ENCODE peak calls at places on chromosomes 13 and 19, in six cellular contexts. One of them, this sample, is unnamed.

GRCh38 chr13:107721436-107721835 is 493.9 kb downstream of the LIG4 start:
- DNase-seq in B cell: no peak
- DNase-seq in nephron progenitor cell: no peak
- DNase-seq in dorsolateral prefrontal cortex: no peak
- DNase-seq in tibial nerve: no peak
- DNase-seq in PC-3: no peak
- DNase-seq in this sample: no peak

GRCh38 chr13:66565261-66565660 is 664.9 kb downstream of the PCDH9 start:
- DNase-seq in B cell: no peak
- DNase-seq in nephron progenitor cell: no peak
- DNase-seq in dorsolateral prefrontal cortex: no peak
- DNase-seq in tibial nerve: no peak
- DNase-seq in PC-3: no peak
- DNase-seq in this sample: no peak

GRCh38 chr19:37594982-37595382 is 306 bp downstream of the ZNF540 start:
- DNase-seq in B cell: peak; percentile 62
- DNase-seq in nephron progenitor cell: peak; percentile 36
- DNase-seq in dorsolateral prefrontal cortex: peak; percentile 78
- DNase-seq in tibial nerve: peak; percentile 54
- DNase-seq in PC-3: no peak
- DNase-seq in this sample: no peak

GRCh38 chr13:77555246-77555645 is 19.7 kb downstream of the SCEL start:
- DNase-seq in B cell: no peak
- DNase-seq in nephron progenitor cell: no peak
- DNase-seq in dorsolateral prefrontal cortex: no peak
- DNase-seq in tibial nerve: no peak
- DNase-seq in PC-3: no peak
- DNase-seq in this sample: no peak

GRCh38 chr13:67043901-67044300 is 186.2 kb downstream of the PCDH9 start:
- DNase-seq in B cell: no peak
- DNase-seq in nephron progenitor cell: no peak
- DNase-seq in dorsolateral prefrontal cortex: no peak
- DNase-seq in tibial nerve: no peak
- DNase-seq in PC-3: no peak
- DNase-seq in this sample: no peak

GRCh38 chr19:43572172-43572588 is 3.1 kb downstream of the XRCC1 start:
- DNase-seq in B cell: no peak
- DNase-seq in nephron progenitor cell: no peak
- DNase-seq in dorsolateral prefrontal cortex: no peak
- DNase-seq in tibial nerve: no peak
- DNase-seq in PC-3: no peak
- DNase-seq in this sample: no peak

GRCh38 chr13:107883561-107884175 is 331.7 kb downstream of the LIG4 start:
- DNase-seq in B cell: no peak
- DNase-seq in nephron progenitor cell: no peak
- DNase-seq in dorsolateral prefrontal cortex: no peak
- DNase-seq in tibial nerve: no peak
- DNase-seq in PC-3: peak; percentile 93
- DNase-seq in this sample: no peak

GRCh38 chr13:59086147-59086546 is 1077.6 kb downstream of the DIAPH3 start:
- DNase-seq in B cell: no peak
- DNase-seq in nephron progenitor cell: no peak
- DNase-seq in dorsolateral prefrontal cortex: no peak
- DNase-seq in tibial nerve: no peak
- DNase-seq in PC-3: peak; percentile 62
- DNase-seq in this sample: no peak

GRCh38 chr19:13355356-13355755 is 150.9 kb downstream of the CACNA1A start:
- DNase-seq in B cell: no peak
- DNase-seq in nephron progenitor cell: no peak
- DNase-seq in dorsolateral prefrontal cortex: no peak
- DNase-seq in tibial nerve: no peak
- DNase-seq in PC-3: no peak
- DNase-seq in this sample: no peak

GRCh38 chr13:44158741-44159632 is 214.6 kb upstream of the SERP2 start:
- DNase-seq in B cell: no peak
- DNase-seq in nephron progenitor cell: no peak
- DNase-seq in dorsolateral prefrontal cortex: no peak
- DNase-seq in tibial nerve: no peak
- DNase-seq in PC-3: no peak
- DNase-seq in this sample: no peak

GRCh38 chr13:22064854-22065646 is 394.2 kb downstream of the FGF9 start:
- DNase-seq in B cell: no peak
- DNase-seq in nephron progenitor cell: peak; percentile 14
- DNase-seq in dorsolateral prefrontal cortex: no peak
- DNase-seq in tibial nerve: no peak
- DNase-seq in PC-3: no peak
- DNase-seq in this sample: no peak

GRCh38 chr13:39132286-39132685 is 94.0 kb downstream of the NHLRC3 start:
- DNase-seq in B cell: no peak
- DNase-seq in nephron progenitor cell: no peak
- DNase-seq in dorsolateral prefrontal cortex: no peak
- DNase-seq in tibial nerve: no peak
- DNase-seq in PC-3: peak; percentile 34
- DNase-seq in this sample: no peak

GRCh38 chr19:56273563-56274117 is 1.1 kb downstream of the EDDM13 start:
- DNase-seq in B cell: no peak
- DNase-seq in nephron progenitor cell: no peak
- DNase-seq in dorsolateral prefrontal cortex: no peak
- DNase-seq in tibial nerve: no peak
- DNase-seq in PC-3: peak; percentile 38
- DNase-seq in this sample: no peak

GRCh38 chr19:14381689-14382474 is 638 bp downstream of the ADGRE5 start:
- DNase-seq in B cell: peak; percentile 86
- DNase-seq in nephron progenitor cell: no peak
- DNase-seq in dorsolateral prefrontal cortex: no peak
- DNase-seq in tibial nerve: peak; percentile 28
- DNase-seq in PC-3: peak; percentile 69
- DNase-seq in this sample: no peak

GRCh38 chr19:8342684-8343482 is at the start of gene KANK3:
- DNase-seq in B cell: peak; percentile 84
- DNase-seq in nephron progenitor cell: peak; percentile 97
- DNase-seq in dorsolateral prefrontal cortex: peak; percentile 90
- DNase-seq in tibial nerve: peak; percentile 85
- DNase-seq in PC-3: peak; percentile 99
- DNase-seq in this sample: peak; percentile 88

GRCh38 chr13:91960947-91961346 is 562.5 kb downstream of the GPC5 start:
- DNase-seq in B cell: no peak
- DNase-seq in nephron progenitor cell: no peak
- DNase-seq in dorsolateral prefrontal cortex: no peak
- DNase-seq in tibial nerve: no peak
- DNase-seq in PC-3: no peak
- DNase-seq in this sample: no peak

GRCh38 chr13:43698743-43699142 is 88.0 kb downstream of the ENOX1 start:
- DNase-seq in B cell: no peak
- DNase-seq in nephron progenitor cell: no peak
- DNase-seq in dorsolateral prefrontal cortex: no peak
- DNase-seq in tibial nerve: no peak
- DNase-seq in PC-3: no peak
- DNase-seq in this sample: no peak

GRCh38 chr13:112065867-112066623 is 904 bp upstream of the SOX1 start:
- DNase-seq in B cell: no peak
- DNase-seq in nephron progenitor cell: no peak
- DNase-seq in dorsolateral prefrontal cortex: no peak
- DNase-seq in tibial nerve: no peak
- DNase-seq in PC-3: no peak
- DNase-seq in this sample: no peak

GRCh38 chr13:55439450-55439849 is 1701.3 kb upstream of the PRR20A start:
- DNase-seq in B cell: no peak
- DNase-seq in nephron progenitor cell: no peak
- DNase-seq in dorsolateral prefrontal cortex: no peak
- DNase-seq in tibial nerve: no peak
- DNase-seq in PC-3: no peak
- DNase-seq in this sample: no peak

GRCh38 chr13:42333613-42334328 is 61.8 kb downstream of the AKAP11 start:
- DNase-seq in B cell: no peak
- DNase-seq in nephron progenitor cell: no peak
- DNase-seq in dorsolateral prefrontal cortex: no peak
- DNase-seq in tibial nerve: no peak
- DNase-seq in PC-3: peak; percentile 62
- DNase-seq in this sample: no peak

GRCh38 chr13:109654341-109655205 is 131.8 kb downstream of the IRS2 start:
- DNase-seq in B cell: no peak
- DNase-seq in nephron progenitor cell: no peak
- DNase-seq in dorsolateral prefrontal cortex: no peak
- DNase-seq in tibial nerve: peak; percentile 29
- DNase-seq in PC-3: no peak
- DNase-seq in this sample: no peak

DNA sequence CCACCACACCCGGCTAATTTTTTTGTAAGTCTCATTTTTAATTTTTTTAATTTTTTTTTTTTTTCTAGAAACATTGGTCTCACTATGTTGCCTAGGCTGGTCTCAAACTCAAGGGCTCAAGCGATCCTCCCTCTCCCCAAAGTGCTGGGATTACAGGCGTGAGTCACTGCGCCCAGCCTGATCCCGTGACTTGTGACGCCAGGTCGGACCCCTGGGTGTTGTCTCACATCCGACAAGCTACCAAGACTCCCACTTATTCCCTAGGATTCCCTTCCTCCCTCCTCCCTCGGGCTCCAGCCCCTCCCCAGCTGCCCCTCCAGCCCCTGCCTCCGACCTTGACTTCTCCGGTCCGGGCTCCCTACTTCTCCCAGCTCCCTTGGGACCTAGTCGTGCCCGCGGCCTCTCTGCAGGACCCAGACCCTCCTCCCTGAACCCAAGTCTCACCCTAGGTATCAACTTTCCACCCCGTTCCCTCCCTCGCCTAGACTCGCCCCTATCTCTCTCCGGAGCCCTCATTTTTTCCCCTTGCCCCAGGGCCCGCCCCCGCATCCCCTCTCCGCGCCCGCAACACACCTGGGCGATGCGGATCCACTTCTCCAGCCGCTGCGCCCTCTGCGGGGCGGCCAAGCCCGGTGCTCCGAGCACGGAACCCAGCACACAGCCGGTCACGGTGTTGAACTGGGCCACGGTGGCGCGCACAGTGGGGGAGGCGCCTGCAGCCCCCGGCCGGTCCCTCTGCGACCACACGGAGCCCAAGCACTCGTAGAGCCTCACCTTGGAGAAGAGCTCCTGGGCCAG is 13.1 kb downstream of the RGL3 start:
- DNase-seq in B cell: peak; percentile 49
- DNase-seq in nephron progenitor cell: peak; percentile 61
- DNase-seq in dorsolateral prefrontal cortex: no peak
- DNase-seq in tibial nerve: no peak
- DNase-seq in PC-3: no peak
- DNase-seq in this sample: no peak
- TF ChIP-seq CTCF in B cell: peak; percentile 22
- TF ChIP-seq CTCF in nephron progenitor cell: no peak
- TF ChIP-seq CTCF in dorsolateral prefrontal cortex: no peak
- TF ChIP-seq CTCF in tibial nerve: no peak
- TF ChIP-seq CTCF in PC-3: no peak
- TF ChIP-seq CTCF in this sample: no peak

DNA sequence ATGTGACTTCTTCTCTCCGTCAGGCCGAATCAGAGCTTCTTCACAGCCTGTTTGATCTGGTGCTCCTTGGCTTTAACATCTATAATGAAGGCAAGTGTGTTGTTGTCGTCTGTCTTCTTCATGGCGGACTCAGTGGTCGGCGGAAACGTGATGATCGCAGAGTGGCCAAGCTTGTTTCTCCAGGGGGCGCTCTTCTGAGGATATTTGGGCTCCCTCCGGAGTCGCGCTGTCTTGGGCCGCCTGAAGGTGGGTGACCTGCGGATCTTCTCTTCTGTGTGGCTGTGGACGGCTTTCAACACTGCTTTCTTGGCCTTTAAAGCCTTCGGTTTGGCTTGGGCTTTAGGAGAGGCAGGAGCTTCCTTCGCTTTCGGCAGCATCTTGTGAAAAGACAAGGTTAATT is 9.8 kb downstream of the TPRX1 start:
- DNase-seq in B cell: no peak
- DNase-seq in nephron progenitor cell: no peak
- DNase-seq in dorsolateral prefrontal cortex: no peak
- DNase-seq in tibial nerve: no peak
- DNase-seq in PC-3: no peak
- DNase-seq in this sample: no peak
- TF ChIP-seq CTCF in B cell: no peak
- TF ChIP-seq CTCF in nephron progenitor cell: no peak
- TF ChIP-seq CTCF in dorsolateral prefrontal cortex: no peak
- TF ChIP-seq CTCF in tibial nerve: no peak
- TF ChIP-seq CTCF in PC-3: peak; percentile 26
- TF ChIP-seq CTCF in this sample: no peak

DNA sequence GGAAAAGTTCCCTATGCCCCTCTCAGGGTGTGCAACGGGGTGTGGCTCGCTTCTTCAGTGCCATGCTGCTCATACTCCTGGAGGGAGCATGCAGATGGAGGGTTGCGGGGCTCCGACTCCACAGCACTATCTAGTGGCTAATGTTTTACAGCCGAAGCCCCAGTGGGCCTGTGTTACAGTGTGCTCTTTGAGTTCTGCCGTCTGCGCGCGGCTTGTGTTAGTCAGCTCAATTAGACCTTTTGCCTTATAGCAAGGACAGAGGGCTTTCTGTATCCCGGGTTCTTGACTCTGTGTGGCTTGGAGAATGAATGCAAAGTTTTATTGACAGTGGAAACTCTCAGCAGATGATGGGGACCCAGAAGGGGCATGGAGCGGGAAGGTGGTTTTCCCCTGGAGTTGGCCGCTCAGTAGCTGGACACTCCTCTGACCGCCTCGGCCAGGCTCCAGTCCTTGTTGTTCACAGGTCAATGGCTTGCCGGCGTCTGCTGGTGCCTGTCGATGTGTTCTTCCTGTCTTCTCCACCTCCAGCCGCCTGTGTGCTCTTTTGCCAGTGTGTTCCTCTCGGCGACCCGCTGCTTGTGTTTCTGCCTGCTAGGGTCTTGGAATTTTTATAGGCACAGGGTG is 383.4 kb downstream of the LMO7 start:
- DNase-seq in B cell: no peak
- DNase-seq in nephron progenitor cell: peak; percentile 45
- DNase-seq in dorsolateral prefrontal cortex: peak; percentile 69
- DNase-seq in tibial nerve: no peak
- DNase-seq in PC-3: peak; percentile 88
- DNase-seq in this sample: peak; percentile 49
- TF ChIP-seq CTCF in B cell: no peak
- TF ChIP-seq CTCF in nephron progenitor cell: peak; percentile 44
- TF ChIP-seq CTCF in dorsolateral prefrontal cortex: no peak
- TF ChIP-seq CTCF in tibial nerve: peak; percentile 15
- TF ChIP-seq CTCF in PC-3: peak; percentile 77
- TF ChIP-seq CTCF in this sample: peak; percentile 54

DNA sequence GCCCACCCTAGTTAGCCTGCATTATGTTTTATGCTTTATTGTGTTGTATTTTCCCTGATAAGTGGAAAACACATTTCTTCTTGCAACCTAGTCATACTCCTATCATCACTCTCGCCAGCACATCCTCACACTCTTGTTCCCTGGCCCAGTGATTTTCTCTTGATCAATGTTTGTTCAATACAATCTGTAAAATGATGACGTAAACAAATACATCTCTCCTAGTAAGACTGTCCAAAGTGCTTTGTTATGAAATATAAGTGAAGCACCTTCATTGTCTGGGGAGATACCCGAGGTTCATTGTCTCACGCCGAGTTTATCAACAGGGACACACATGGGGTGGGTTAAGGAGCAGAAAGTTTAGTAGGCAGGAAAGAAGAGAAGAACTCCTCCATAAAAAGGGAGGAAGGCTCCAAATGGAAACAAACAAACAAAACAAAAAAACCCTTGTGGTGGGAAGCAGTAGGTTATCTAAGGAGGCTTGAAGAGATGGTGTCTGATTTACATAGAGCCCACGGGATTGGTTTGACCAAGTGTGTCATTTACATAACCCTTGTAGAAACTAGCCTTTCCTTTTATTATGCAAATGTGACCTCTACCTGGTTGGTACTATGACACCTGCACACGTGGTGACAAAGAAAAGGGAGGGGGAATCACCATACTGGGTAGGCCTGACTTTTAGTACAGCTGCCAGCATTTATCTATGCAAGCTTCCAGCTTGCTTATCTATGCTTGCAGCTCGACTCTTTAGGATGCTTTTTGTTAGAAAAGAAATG is 1317.9 kb upstream of the SPRY2 start:
- DNase-seq in B cell: no peak
- DNase-seq in nephron progenitor cell: no peak
- DNase-seq in dorsolateral prefrontal cortex: no peak
- DNase-seq in tibial nerve: no peak
- DNase-seq in PC-3: no peak
- DNase-seq in this sample: no peak
- TF ChIP-seq CTCF in B cell: no peak
- TF ChIP-seq CTCF in nephron progenitor cell: no peak
- TF ChIP-seq CTCF in dorsolateral prefrontal cortex: no peak
- TF ChIP-seq CTCF in tibial nerve: no peak
- TF ChIP-seq CTCF in PC-3: no peak
- TF ChIP-seq CTCF in this sample: no peak